ENCODE peak calls at places on chromosomes 4 and X, in five cellular contexts. I is fibroblast of the aortic adventitia, E is stomach, U is tibial nerve, L is foreskin fibroblast. V is an unnamed sample.

GRCh38 chr4:857461-857860 is 31.5 kb upstream of the CPLX1 start:
- DNase-seq in I (no peak), E (no peak), U (no peak), L (no peak), V (no peak)

GRCh38 chr4:54898163-54898562 is 227.2 kb downstream of the KDR start:
- DNase-seq in I (no peak), E (no peak), U (no peak), L (no peak), V (no peak)

GRCh38 chr4:67332627-67333026 is 212.7 kb downstream of the CENPC start:
- DNase-seq in I (no peak), E (no peak), U (no peak), L (no peak), V (no peak)

GRCh38 chr4:83071116-83071515 is 36.1 kb downstream of the COPS4 start:
- DNase-seq in I (no peak), E (no peak), U (no peak), L (peak; percentile 59), V (no peak)

GRCh38 chr4:86441175-86441960 is 81.5 kb upstream of the MAPK10 start:
- DNase-seq in I (peak; percentile 3), E (no peak), U (no peak), L (peak; percentile 3), V (no peak)

GRCh38 chr4:25827373-25827772 is 35.4 kb downstream of the SEL1L3 start:
- DNase-seq in I (peak; percentile 54), E (no peak), U (no peak), L (no peak), V (no peak)

GRCh38 chr4:185343726-185344581 is 51.8 kb downstream of the LRP2BP start:
- DNase-seq in I (peak; percentile 78), E (no peak), U (peak; percentile 18), L (no peak), V (no peak)

GRCh38 chrX:21725498-21725897 is 32.4 kb downstream of the SMPX start:
- DNase-seq in I (peak; percentile 40), E (no peak), U (no peak), L (peak; percentile 11), V (no peak)

GRCh38 chrX:136639506-136640176 is 8.3 kb upstream of the CD40LG start:
- DNase-seq in I (peak; percentile 27), E (no peak), U (no peak), L (peak; percentile 24), V (no peak)

GRCh38 chrX:11725631-11726442 is 32.2 kb upstream of the MSL3 start:
- DNase-seq in I (no peak), E (no peak), U (no peak), L (no peak), V (no peak)

GRCh38 chrX:11728556-11728955 is 29.5 kb upstream of the MSL3 start:
- DNase-seq in I (no peak), E (no peak), U (no peak), L (no peak), V (no peak)

GRCh38 chrX:11722304-11722703 is 35.7 kb upstream of the MSL3 start:
- DNase-seq in I (no peak), E (no peak), U (no peak), L (no peak), V (no peak)

DNA sequence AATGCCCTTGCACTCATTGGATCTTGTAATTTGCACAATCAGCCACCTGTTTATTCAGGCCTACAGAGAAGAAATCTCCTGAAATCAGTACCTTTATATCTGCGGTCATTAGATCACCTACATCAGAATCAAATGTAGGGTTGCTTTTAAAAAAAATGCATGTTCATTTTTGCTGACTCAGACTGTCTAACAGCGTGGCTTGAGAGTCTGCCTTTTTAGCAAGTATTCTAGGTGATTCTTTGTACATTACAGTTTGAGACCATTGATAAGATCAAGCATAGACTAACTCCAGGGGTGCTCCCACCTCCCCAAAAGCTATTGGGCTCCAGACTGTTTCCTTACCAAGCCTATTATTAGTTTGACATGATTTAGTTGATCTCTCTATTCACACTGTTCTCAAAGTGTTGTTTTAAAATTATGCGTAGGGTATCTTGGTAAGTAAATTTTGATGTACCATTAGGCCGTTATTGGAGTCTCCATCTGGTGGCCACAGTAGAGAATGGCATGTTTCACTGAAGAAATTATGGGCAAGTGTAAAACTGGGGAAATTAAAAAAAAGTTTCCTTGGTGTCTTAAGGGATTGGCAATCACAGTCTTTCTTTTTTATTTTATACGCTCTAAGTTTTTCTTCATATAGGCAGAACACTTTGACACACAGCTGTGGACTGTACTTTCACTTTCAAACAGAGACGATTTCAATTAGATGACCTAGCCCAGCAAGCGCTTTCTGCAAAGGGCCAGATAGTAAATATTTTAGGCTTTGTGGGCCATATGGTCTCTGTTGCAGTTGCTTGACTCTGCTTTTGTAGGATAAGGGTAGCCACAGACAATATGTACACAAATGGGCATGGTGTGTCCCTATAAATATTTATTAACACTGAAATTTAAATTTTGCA is 33.7 kb upstream of the MSL3 start:
- DNase-seq in I (peak; percentile 68), E (no peak), U (no peak), L (peak; percentile 19), V (no peak)
- TF ChIP-seq CTCF in I (peak; percentile 74), E (peak; percentile 68), U (peak; percentile 66), L (peak; percentile 50), V (peak; percentile 80)

DNA sequence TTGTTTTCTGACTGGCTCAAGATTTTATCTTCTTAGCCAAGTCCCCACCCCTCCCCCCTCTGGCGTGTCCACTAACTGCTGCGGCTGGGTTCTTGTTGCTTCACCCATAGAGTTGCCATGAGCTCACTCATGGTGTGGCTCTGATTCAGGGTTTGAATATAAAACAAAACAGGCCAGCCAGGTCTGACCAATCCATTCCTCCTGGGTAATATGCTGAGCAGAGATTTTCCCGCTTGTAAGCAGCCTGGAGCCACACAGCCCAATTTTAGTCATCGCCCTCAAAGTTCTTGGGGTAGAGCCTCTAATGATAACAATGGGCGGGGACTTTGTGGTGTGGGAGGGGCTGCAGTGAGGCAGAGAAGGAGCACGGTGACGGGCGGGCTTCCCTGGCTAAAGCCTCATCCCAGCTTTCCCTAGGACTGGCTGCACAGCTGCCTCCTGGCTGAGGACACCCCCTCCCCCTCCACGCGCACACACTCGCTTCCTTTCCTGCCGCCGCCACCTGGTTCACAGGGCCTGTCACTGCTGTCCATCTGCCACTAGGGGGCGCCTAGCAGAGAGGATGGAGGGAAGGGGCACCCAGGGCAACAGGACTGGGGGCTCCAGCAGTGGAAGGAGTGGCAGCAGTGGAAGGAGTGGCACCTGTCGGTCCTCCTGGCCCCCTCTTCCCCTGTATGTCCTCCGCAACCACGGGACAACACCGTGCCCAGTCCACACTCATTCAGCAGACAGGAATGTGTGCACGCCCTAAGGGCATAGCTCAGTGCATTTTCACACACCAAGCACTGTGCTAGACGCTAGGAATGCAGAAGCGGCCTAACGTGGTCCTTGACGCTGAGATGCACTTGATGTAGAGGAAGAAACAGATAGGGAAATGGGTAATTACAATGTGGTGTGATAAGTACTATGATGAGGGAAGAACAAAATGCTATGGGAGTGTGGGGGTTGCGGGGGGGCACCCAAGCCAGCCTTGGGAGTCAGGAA is 26.8 kb downstream of the PRPS1 start:
- DNase-seq in I (peak; percentile 92), E (peak; percentile 61), U (no peak), L (peak; percentile 90), V (no peak)
- TF ChIP-seq CTCF in I (peak; percentile 74), E (peak; percentile 61), U (peak; percentile 76), L (peak; percentile 68), V (peak; percentile 74)

GRCh38 chr4:139144161-139144859 is 32.7 kb downstream of the ELF2 start:
- DNase-seq in I (peak; percentile 69), E (peak; percentile 57), U (peak; percentile 27), L (peak; percentile 21), V (no peak)

GRCh38 chr4:139145552-139145932 is 31.5 kb downstream of the ELF2 start:
- DNase-seq in I (no peak), E (no peak), U (no peak), L (no peak), V (no peak)

GRCh38 chr4:139142980-139143379 is 34.0 kb downstream of the ELF2 start:
- DNase-seq in I (no peak), E (no peak), U (no peak), L (no peak), V (no peak)

GRCh38 chr4:139146926-139147547 is 30.0 kb downstream of the ELF2 start:
- DNase-seq in I (no peak), E (no peak), U (no peak), L (no peak), V (no peak)

DNA sequence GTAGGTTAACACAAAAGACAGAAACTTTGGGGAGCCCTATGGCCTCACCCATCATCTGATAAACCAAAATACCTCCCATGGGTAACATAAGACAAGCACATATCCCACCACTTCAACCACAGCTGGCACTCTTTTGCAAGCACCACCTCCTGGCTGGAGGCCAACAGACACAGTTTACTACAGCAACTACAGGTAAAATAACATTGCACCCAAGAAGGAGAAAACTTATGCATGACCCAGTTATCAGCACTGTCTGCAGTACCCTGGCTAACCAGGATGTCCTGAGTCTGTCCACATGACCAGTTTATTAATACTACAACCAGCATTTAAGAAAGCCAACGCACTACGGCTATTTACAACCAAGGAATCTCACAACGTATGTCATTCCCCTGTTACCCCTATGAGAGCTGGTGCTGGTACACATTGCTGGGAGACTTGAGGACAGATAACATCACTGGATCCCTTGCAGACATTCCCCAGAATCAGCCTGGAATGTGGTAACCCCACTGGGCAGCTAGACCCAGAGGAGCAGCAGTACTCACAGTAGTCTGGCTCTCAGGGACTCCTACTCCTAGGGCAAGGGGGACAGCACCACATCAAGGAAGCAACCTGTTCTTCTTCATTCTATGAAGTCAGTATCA is 32.0 kb downstream of the ELF2 start:
- DNase-seq in I (no peak), E (peak; percentile 59), U (no peak), L (no peak), V (no peak)
- TF ChIP-seq CTCF in I (no peak), E (no peak), U (no peak), L (no peak), V (no peak)

GRCh38 chrX:123450217-123450616 is 266.1 kb downstream of the GRIA3 start:
- DNase-seq in I (peak; percentile 8), E (no peak), U (no peak), L (no peak), V (no peak)
- TF ChIP-seq CTCF in I (peak; percentile 43), E (no peak), U (no peak), L (peak; percentile 32), V (peak; percentile 63)